ENCODE peak calls at places on chromosomes 16 and 17, in six cellular contexts. One of them, this sample, is unnamed.

GRCh38 chr17:51119415-51120356 is 982 bp downstream of the SPAG9 start:
- DNase-seq in endothelial cell: peak
- DNase-seq in BJ: no peak
- DNase-seq in cardiac fibroblast: peak
- DNase-seq in AG04450: no peak
- DNase-seq in GM06990: peak
- DNase-seq in this sample: peak

GRCh38 chr17:40699359-40699758 is 4.2 kb downstream of the KRT24 start:
- DNase-seq in endothelial cell: no peak
- DNase-seq in BJ: no peak
- DNase-seq in cardiac fibroblast: no peak
- DNase-seq in AG04450: no peak
- DNase-seq in GM06990: no peak
- DNase-seq in this sample: no peak

GRCh38 chr16:914453-914852 is 56.3 kb downstream of the LMF1 start:
- DNase-seq in endothelial cell: no peak
- DNase-seq in BJ: no peak
- DNase-seq in cardiac fibroblast: no peak
- DNase-seq in AG04450: no peak
- DNase-seq in GM06990: no peak
- DNase-seq in this sample: peak

GRCh38 chr17:61221597-61222471 is 177.8 kb upstream of the TBX2 start:
- DNase-seq in endothelial cell: no peak
- DNase-seq in BJ: no peak
- DNase-seq in cardiac fibroblast: no peak
- DNase-seq in AG04450: no peak
- DNase-seq in GM06990: no peak
- DNase-seq in this sample: peak

GRCh38 chr17:9259419-9259818 is 238.1 kb downstream of the NTN1 start:
- DNase-seq in endothelial cell: no peak
- DNase-seq in BJ: no peak
- DNase-seq in cardiac fibroblast: no peak
- DNase-seq in AG04450: no peak
- DNase-seq in GM06990: no peak
- DNase-seq in this sample: peak

GRCh38 chr16:19926449-19927390 is 42.1 kb upstream of the GPRC5B start:
- DNase-seq in endothelial cell: no peak
- DNase-seq in BJ: peak
- DNase-seq in cardiac fibroblast: peak
- DNase-seq in AG04450: peak
- DNase-seq in GM06990: no peak
- DNase-seq in this sample: peak

GRCh38 chr16:48676836-48677235 is 66.9 kb upstream of the N4BP1 start:
- DNase-seq in endothelial cell: no peak
- DNase-seq in BJ: no peak
- DNase-seq in cardiac fibroblast: peak
- DNase-seq in AG04450: no peak
- DNase-seq in GM06990: no peak
- DNase-seq in this sample: no peak

GRCh38 chr17:43927101-43927935 is 15.0 kb downstream of the PPY start:
- DNase-seq in endothelial cell: no peak
- DNase-seq in BJ: no peak
- DNase-seq in cardiac fibroblast: no peak
- DNase-seq in AG04450: no peak
- DNase-seq in GM06990: no peak
- DNase-seq in this sample: no peak

GRCh38 chr17:14033166-14033565 is 36.1 kb upstream of the COX10 start:
- DNase-seq in endothelial cell: no peak
- DNase-seq in BJ: no peak
- DNase-seq in cardiac fibroblast: no peak
- DNase-seq in AG04450: no peak
- DNase-seq in GM06990: no peak
- DNase-seq in this sample: no peak

GRCh38 chr16:48272837-48273421 is 25.6 kb upstream of the ABCC11 start:
- DNase-seq in endothelial cell: no peak
- DNase-seq in BJ: no peak
- DNase-seq in cardiac fibroblast: no peak
- DNase-seq in AG04450: no peak
- DNase-seq in GM06990: no peak
- DNase-seq in this sample: no peak

GRCh38 chr17:69412336-69412735 is 2.2 kb upstream of the MAP2K6 start:
- DNase-seq in endothelial cell: no peak
- DNase-seq in BJ: no peak
- DNase-seq in cardiac fibroblast: no peak
- DNase-seq in AG04450: no peak
- DNase-seq in GM06990: no peak
- DNase-seq in this sample: no peak

GRCh38 chr17:36947922-36948716 is 635 bp upstream of the AATF start:
- DNase-seq in endothelial cell: no peak
- DNase-seq in BJ: no peak
- DNase-seq in cardiac fibroblast: no peak
- DNase-seq in AG04450: no peak
- DNase-seq in GM06990: no peak
- DNase-seq in this sample: no peak

GRCh38 chr16:65521685-65522338 is 399.9 kb upstream of the CDH11 start:
- DNase-seq in endothelial cell: no peak
- DNase-seq in BJ: no peak
- DNase-seq in cardiac fibroblast: no peak
- DNase-seq in AG04450: no peak
- DNase-seq in GM06990: no peak
- DNase-seq in this sample: peak

GRCh38 chr17:565506-565905 is 149.1 kb downstream of the VPS53 start:
- DNase-seq in endothelial cell: peak
- DNase-seq in BJ: no peak
- DNase-seq in cardiac fibroblast: no peak
- DNase-seq in AG04450: no peak
- DNase-seq in GM06990: no peak
- DNase-seq in this sample: no peak

GRCh38 chr17:28901866-28902818 is 737 bp downstream of the DHRS13 start:
- DNase-seq in endothelial cell: peak
- DNase-seq in BJ: no peak
- DNase-seq in cardiac fibroblast: peak
- DNase-seq in AG04450: no peak
- DNase-seq in GM06990: no peak
- DNase-seq in this sample: no peak

GRCh38 chr17:37137906-37138413 is 189.2 kb downstream of the AATF start:
- DNase-seq in endothelial cell: no peak
- DNase-seq in BJ: no peak
- DNase-seq in cardiac fibroblast: no peak
- DNase-seq in AG04450: no peak
- DNase-seq in GM06990: no peak
- DNase-seq in this sample: no peak

GRCh38 chr17:73089918-73090317 is 2.6 kb downstream of the SLC39A11 start:
- DNase-seq in endothelial cell: no peak
- DNase-seq in BJ: no peak
- DNase-seq in cardiac fibroblast: no peak
- DNase-seq in AG04450: no peak
- DNase-seq in GM06990: no peak
- DNase-seq in this sample: no peak

GRCh38 chr16:88754912-88755744 is 29.9 kb downstream of the PIEZO1 start:
- DNase-seq in endothelial cell: peak
- DNase-seq in BJ: no peak
- DNase-seq in cardiac fibroblast: peak
- DNase-seq in AG04450: peak
- DNase-seq in GM06990: no peak
- DNase-seq in this sample: peak
- TF ChIP-seq CTCF in endothelial cell: peak
- TF ChIP-seq CTCF in BJ: peak
- TF ChIP-seq CTCF in cardiac fibroblast: peak
- TF ChIP-seq CTCF in AG04450: peak
- TF ChIP-seq CTCF in GM06990: peak
- TF ChIP-seq CTCF in this sample: peak

GRCh38 chr17:45293413-45294211 is 23.2 kb downstream of the MAP3K14 start:
- DNase-seq in endothelial cell: no peak
- DNase-seq in BJ: no peak
- DNase-seq in cardiac fibroblast: peak
- DNase-seq in AG04450: peak
- DNase-seq in GM06990: no peak
- DNase-seq in this sample: peak
- TF ChIP-seq CTCF in endothelial cell: no peak
- TF ChIP-seq CTCF in BJ: peak
- TF ChIP-seq CTCF in cardiac fibroblast: peak
- TF ChIP-seq CTCF in AG04450: no peak
- TF ChIP-seq CTCF in GM06990: peak
- TF ChIP-seq CTCF in this sample: no peak

GRCh38 chr17:81374890-81375289 is 20.4 kb upstream of the BAHCC1 start:
- DNase-seq in endothelial cell: no peak
- DNase-seq in BJ: no peak
- DNase-seq in cardiac fibroblast: no peak
- DNase-seq in AG04450: no peak
- DNase-seq in GM06990: no peak
- DNase-seq in this sample: no peak
- TF ChIP-seq CTCF in endothelial cell: no peak
- TF ChIP-seq CTCF in BJ: no peak
- TF ChIP-seq CTCF in cardiac fibroblast: no peak
- TF ChIP-seq CTCF in AG04450: no peak
- TF ChIP-seq CTCF in GM06990: no peak
- TF ChIP-seq CTCF in this sample: no peak

GRCh38 chr17:67862614-67863217 is 37.4 kb downstream of the BPTF start:
- DNase-seq in endothelial cell: no peak
- DNase-seq in BJ: no peak
- DNase-seq in cardiac fibroblast: no peak
- DNase-seq in AG04450: no peak
- DNase-seq in GM06990: no peak
- DNase-seq in this sample: no peak
- TF ChIP-seq CTCF in endothelial cell: no peak
- TF ChIP-seq CTCF in BJ: no peak
- TF ChIP-seq CTCF in cardiac fibroblast: no peak
- TF ChIP-seq CTCF in AG04450: no peak
- TF ChIP-seq CTCF in GM06990: peak
- TF ChIP-seq CTCF in this sample: no peak

DNA sequence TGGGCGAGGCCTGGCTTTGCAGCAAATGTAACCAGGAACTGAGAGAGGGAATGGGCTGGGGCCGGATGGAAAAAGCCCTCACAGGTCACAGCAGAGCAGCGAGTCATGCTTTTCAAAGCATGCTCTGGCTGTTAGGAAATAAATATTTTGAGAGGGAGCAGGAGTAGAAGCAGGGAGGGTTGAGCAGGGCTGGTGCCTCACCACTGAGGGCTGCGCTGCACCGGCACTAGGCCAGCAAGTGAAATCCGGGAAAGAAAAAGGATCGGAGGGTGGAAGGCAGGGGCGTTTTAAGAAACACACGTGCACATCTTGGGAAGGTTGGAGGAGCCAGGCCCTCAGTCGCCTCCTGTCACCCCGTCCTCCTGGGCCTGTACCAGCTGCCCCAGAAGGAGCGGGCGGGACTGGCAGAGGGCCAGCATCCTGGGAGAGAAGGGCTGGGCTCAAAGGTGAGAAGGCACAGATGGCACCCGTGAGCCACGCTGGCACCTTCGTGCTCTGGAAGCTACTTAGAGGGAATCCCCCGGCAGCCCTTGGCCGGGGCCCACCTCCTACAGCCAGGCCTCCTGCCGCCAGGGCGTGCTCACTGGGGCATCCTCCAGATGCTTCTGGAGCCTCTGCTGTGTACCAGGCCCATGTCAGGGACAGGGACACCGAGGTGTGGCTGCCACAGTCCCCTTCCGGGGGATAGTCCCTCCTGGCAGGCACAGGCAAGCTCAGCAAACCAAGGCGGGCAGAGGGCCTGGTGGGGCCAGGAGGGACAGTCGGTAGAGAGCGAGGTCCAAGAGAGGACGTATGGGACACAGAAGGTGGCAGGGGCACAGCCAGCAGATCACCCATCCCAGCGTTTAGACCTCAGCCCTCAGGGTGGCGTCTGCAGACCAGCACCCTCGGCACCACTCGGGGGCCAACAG is 71.4 kb upstream of the PLCG2 start:
- DNase-seq in endothelial cell: no peak
- DNase-seq in BJ: no peak
- DNase-seq in cardiac fibroblast: peak
- DNase-seq in AG04450: no peak
- DNase-seq in GM06990: no peak
- DNase-seq in this sample: peak
- TF ChIP-seq CTCF in endothelial cell: no peak
- TF ChIP-seq CTCF in BJ: no peak
- TF ChIP-seq CTCF in cardiac fibroblast: no peak
- TF ChIP-seq CTCF in AG04450: no peak
- TF ChIP-seq CTCF in GM06990: no peak
- TF ChIP-seq CTCF in this sample: no peak

This sample was measured in astrocyte.